ENCODE peak calls at places on chromosomes 4 and X, in ten cellular contexts. Z, I, D, K, B, O, C, J, E and F are unnamed samples.

GRCh38 chr4:107951551-107951950 is 20.2 kb downstream of the CYP2U1 start:
- DNase-seq in D (no peak), I (peak; percentile 60), O (peak; percentile 58), E (peak; percentile 94), C (no peak), B (peak; percentile 57), K (no peak), Z (no peak), J (no peak), F (no peak)

GRCh38 chrX:124098089-124098488 is 136.6 kb downstream of the STAG2 start:
- DNase-seq in D (no peak), E (peak; percentile 6), J (peak; percentile 52), B (peak; percentile 48), Z (peak; percentile 9), O (peak; percentile 8), K (peak; percentile 9), I (peak; percentile 54), C (no peak), F (peak; percentile 16)

GRCh38 chrX:147550217-147550616 is 361.5 kb upstream of the FMR1 start:
- DNase-seq in D (no peak), B (no peak), E (no peak), Z (peak; percentile 40), I (no peak), C (no peak), K (no peak), J (peak; percentile 46), O (no peak), F (peak; percentile 59)

GRCh38 chrX:109537324-109537665 is 651 bp downstream of the NXT2 start:
- DNase-seq in K (peak; percentile 28), O (peak; percentile 84), C (no peak), D (no peak), I (peak; percentile 76), Z (no peak), B (peak; percentile 87), E (peak; percentile 11), J (peak; percentile 34), F (peak; percentile 69)

GRCh38 chrX:24245201-24245600 is 68.7 kb downstream of the SUPT20HL2 start:
- DNase-seq in C (no peak), D (no peak), B (peak; percentile 66), I (peak; percentile 71), E (peak; percentile 89), K (peak; percentile 32), J (no peak), O (peak; percentile 46), Z (no peak), F (peak; percentile 90)

GRCh38 chr4:7738458-7739076 is 201.1 kb downstream of the AFAP1 start:
- DNase-seq in I (no peak), C (no peak), B (no peak), E (no peak), K (no peak), O (no peak), D (peak; percentile 59), Z (no peak), J (no peak), F (no peak)

GRCh38 chr4:98287328-98287727 is 26.1 kb downstream of the RAP1GDS1 start:
- DNase-seq in J (no peak), O (no peak), B (no peak), K (no peak), D (no peak), Z (no peak), C (no peak), E (no peak), I (no peak), F (no peak)

GRCh38 chr4:71732066-71732465 is 51.8 kb downstream of the GC start:
- DNase-seq in Z (no peak), O (no peak), C (no peak), K (no peak), I (no peak), J (no peak), D (no peak), E (no peak), B (no peak), F (no peak)

GRCh38 chr4:55546633-55547460 is at the start of gene CLOCK:
- DNase-seq in I (peak; percentile 80), J (peak; percentile 87), O (peak; percentile 84), Z (peak; percentile 87), B (peak; percentile 89), K (peak; percentile 57), E (no peak), D (peak; percentile 96), C (peak; percentile 88), F (peak; percentile 85)

GRCh38 chr4:153068751-153069150 is 132.6 kb downstream of the FHDC1 start:
- DNase-seq in C (no peak), I (no peak), J (no peak), O (no peak), B (no peak), Z (no peak), K (no peak), E (no peak), D (no peak), F (no peak)

GRCh38 chrX:48957477-48957826 is at the start of gene OTUD5:
- DNase-seq in B (no peak), Z (no peak), K (no peak), O (no peak), C (peak; percentile 54), J (no peak), E (no peak), I (no peak), D (peak; percentile 91), F (no peak)

GRCh38 chr4:5710065-5710961 is 688 bp upstream of the EVC start:
- DNase-seq in C (no peak), Z (peak; percentile 18), J (peak; percentile 36), B (no peak), I (no peak), E (no peak), O (peak; percentile 17), K (no peak), D (no peak), F (peak; percentile 40)

GRCh38 chrX:106243376-106243775 is 75.3 kb downstream of the PWWP3B start:
- DNase-seq in I (no peak), J (peak; percentile 19), B (no peak), O (peak; percentile 67), K (no peak), D (no peak), C (no peak), Z (no peak), E (no peak), F (no peak)

DNA sequence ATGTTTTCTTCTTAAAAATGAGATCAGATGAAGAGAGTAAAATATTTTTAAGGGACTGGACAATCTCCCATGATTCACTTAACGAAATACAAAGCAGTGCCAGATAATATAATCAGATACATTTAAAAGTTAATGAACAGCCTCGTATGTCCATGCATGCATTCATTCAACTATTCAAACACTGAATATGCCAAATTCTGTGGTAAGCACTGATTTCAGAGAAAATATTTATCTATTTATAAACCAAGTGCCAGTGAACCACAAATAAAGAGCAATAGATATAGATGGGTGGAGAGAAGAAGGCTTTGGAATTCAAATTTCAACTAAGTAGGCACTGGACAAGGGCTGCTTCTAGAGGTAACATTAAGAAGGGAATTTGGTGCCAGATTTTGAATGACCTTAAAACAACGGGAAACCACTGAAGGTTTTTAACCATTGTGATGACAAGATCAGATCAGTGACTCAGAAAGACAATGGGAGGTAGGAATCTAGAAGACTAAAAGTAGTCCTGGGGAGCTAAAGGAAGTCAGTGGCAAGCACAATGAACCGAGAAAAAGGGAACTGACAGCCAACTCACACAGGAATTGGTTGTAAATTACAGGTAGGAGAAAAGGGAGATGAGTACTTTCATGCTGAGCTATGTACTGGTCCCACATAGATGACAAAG is 14.2 kb downstream of the ELOVL6 start:
- DNase-seq in Z (no peak), J (no peak), B (peak; percentile 49), O (peak; percentile 39), D (no peak), C (no peak), I (peak; percentile 47), E (no peak), K (no peak), F (no peak)
- TF ChIP-seq CTCF in Z (no peak), J (no peak), B (no peak), O (no peak), D (no peak), C (no peak), I (no peak), E (no peak), K (no peak), F (no peak)

DNA sequence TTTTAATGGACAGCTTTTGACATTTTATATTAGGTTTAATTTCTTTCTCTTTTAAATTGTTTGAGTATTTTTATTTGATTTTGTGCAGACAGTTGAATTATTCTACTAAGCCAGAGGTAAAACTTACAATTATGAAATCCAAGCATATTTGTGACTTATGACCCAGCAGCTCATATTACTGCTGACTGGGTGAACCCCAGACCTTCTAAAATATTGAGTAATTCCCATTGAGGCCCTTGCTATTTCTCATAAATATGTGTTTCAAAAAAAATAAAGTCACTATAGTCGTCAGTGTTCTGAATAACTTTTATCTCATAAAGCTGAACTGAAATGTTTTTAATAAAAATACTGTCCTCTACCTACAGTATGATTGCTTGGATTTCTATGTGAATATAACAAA is 303.2 kb downstream of the IQCM start:
- DNase-seq in J (no peak), I (peak; percentile 43), Z (no peak), E (no peak), K (no peak), O (no peak), D (no peak), B (peak; percentile 8), C (no peak), F (peak; percentile 34)
- TF ChIP-seq CTCF in J (no peak), I (no peak), Z (no peak), E (no peak), K (no peak), O (no peak), D (no peak), B (no peak), C (no peak), F (no peak)

GRCh38 chr4:139740531-139741041 is 75.0 kb downstream of the MGST2 start:
- DNase-seq in K (peak; percentile 83), Z (no peak), C (peak; percentile 82), I (peak; percentile 95), B (peak; percentile 97), E (peak; percentile 76), J (no peak), O (peak; percentile 59), D (peak; percentile 76), F (peak; percentile 93)
- TF ChIP-seq CTCF in K (peak; percentile 29), Z (no peak), C (peak; percentile 20), I (peak; percentile 28), B (peak; percentile 48), E (peak; percentile 31), J (no peak), O (peak; percentile 54), D (no peak), F (peak; percentile 21)

GRCh38 chr4:85246055-85246454 is 228.9 kb upstream of the ARHGAP24 start:
- DNase-seq in O (no peak), Z (no peak), C (no peak), I (no peak), E (no peak), B (no peak), K (no peak), J (no peak), D (peak; percentile 54), F (no peak)

GRCh38 chr4:85244638-85245037 is 230.3 kb upstream of the ARHGAP24 start:
- DNase-seq in D (no peak), Z (no peak), B (no peak), J (no peak), C (no peak), K (no peak), E (no peak), I (no peak), O (no peak), F (no peak)

DNA sequence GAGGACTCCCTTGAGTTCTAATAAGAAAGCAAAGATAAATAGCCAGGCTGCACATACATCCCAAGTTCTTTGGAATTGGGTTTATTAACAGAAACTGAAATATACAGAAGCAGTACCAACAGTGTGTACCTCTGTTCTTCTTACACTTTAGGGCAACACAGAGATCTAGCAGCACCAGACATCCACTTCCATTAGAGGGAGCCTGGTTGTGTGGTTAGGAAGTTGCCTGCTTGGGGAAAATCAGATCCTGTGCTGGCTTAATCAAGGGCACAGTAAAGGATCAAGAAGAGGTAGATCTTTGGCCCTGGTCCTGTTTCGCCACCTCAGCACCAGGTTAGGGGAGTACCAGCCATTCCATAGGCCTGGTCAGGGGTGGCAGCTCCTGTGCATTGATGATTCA is 231.1 kb upstream of the ARHGAP24 start:
- DNase-seq in D (no peak), J (no peak), B (peak; percentile 11), O (peak; percentile 2), I (peak; percentile 10), K (no peak), C (no peak), Z (no peak), E (no peak), F (no peak)
- TF ChIP-seq CTCF in D (no peak), J (no peak), B (peak; percentile 30), O (peak; percentile 41), I (peak; percentile 18), K (no peak), C (no peak), Z (no peak), E (peak; percentile 41), F (no peak)